ENCODE peak calls at places on chromosomes 2 and 18, in four cellular contexts. One of them, this sample, is unnamed.

GRCh38 chr2:62309465-62310091 is 113.7 kb downstream of the B3GNT2 start:
- DNase-seq in kidney glomerular epithelial cell: no peak
- DNase-seq in NCI-H345: no peak
- DNase-seq in NCI-H1930: no peak
- DNase-seq in this sample: no peak

GRCh38 chr2:2161871-2162653 is 169.0 kb downstream of the MYT1L start:
- DNase-seq in kidney glomerular epithelial cell: no peak
- DNase-seq in NCI-H345: no peak
- DNase-seq in NCI-H1930: no peak
- DNase-seq in this sample: no peak

GRCh38 chr2:23524261-23524706 is 139.3 kb downstream of the KLHL29 start:
- DNase-seq in kidney glomerular epithelial cell: peak
- DNase-seq in NCI-H345: peak
- DNase-seq in NCI-H1930: no peak
- DNase-seq in this sample: peak

GRCh38 chr2:3409627-3410170 is 30.2 kb downstream of the TRAPPC12 start:
- DNase-seq in kidney glomerular epithelial cell: no peak
- DNase-seq in NCI-H345: no peak
- DNase-seq in NCI-H1930: no peak
- DNase-seq in this sample: no peak

GRCh38 chr2:127656569-127657231 is 10.7 kb downstream of the GPR17 start:
- DNase-seq in kidney glomerular epithelial cell: no peak
- DNase-seq in NCI-H345: no peak
- DNase-seq in NCI-H1930: no peak
- DNase-seq in this sample: no peak

GRCh38 chr2:8515390-8515761 is 166.5 kb upstream of the ID2 start:
- DNase-seq in kidney glomerular epithelial cell: no peak
- DNase-seq in NCI-H345: no peak
- DNase-seq in NCI-H1930: no peak
- DNase-seq in this sample: no peak

GRCh38 chr18:47969851-47970250 is 39.4 kb upstream of the SMAD2 start:
- DNase-seq in kidney glomerular epithelial cell: no peak
- DNase-seq in NCI-H345: no peak
- DNase-seq in NCI-H1930: no peak
- DNase-seq in this sample: no peak

GRCh38 chr18:77056399-77057015 is 76.1 kb downstream of the MBP start:
- DNase-seq in kidney glomerular epithelial cell: no peak
- DNase-seq in NCI-H345: no peak
- DNase-seq in NCI-H1930: no peak
- DNase-seq in this sample: no peak

GRCh38 chr2:57372237-57372962 is 674.2 kb upstream of the VRK2 start:
- DNase-seq in kidney glomerular epithelial cell: no peak
- DNase-seq in NCI-H345: no peak
- DNase-seq in NCI-H1930: no peak
- DNase-seq in this sample: no peak